ENCODE peak calls at places on chromosome 14, in four cellular contexts. W, X, T and U are unnamed samples.

GRCh38 chr14:104107101-104107581 is 21.6 kb downstream of the ASPG start:
- DNase-seq in W (no peak), T (no peak), X (peak), U (no peak)

GRCh38 chr14:32358781-32359180 is 29.7 kb downstream of the AKAP6 start:
- DNase-seq in X (peak), W (no peak), T (no peak), U (no peak)

GRCh38 chr14:85565862-85566296 is 35.9 kb downstream of the FLRT2 start:
- DNase-seq in X (no peak), W (no peak), T (no peak), U (peak)

GRCh38 chr14:39368261-39368959 is 63.8 kb downstream of the FBXO33 start:
- DNase-seq in T (peak), W (peak), X (peak), U (peak)

GRCh38 chr14:56189306-56189705 is 71.1 kb downstream of the PELI2 start:
- DNase-seq in X (no peak), T (no peak), W (peak), U (peak)

GRCh38 chr14:30417121-30417520 is 141.8 kb upstream of the G2E3 start:
- DNase-seq in X (no peak), W (peak), T (no peak), U (no peak)

GRCh38 chr14:100033347-100034052 is 31.7 kb upstream of the EVL start:
- DNase-seq in T (no peak), X (no peak), W (no peak), U (no peak)

GRCh38 chr14:28751467-28752058 is 15.0 kb upstream of the FOXG1 start:
- DNase-seq in T (peak), X (peak), W (peak), U (peak)

GRCh38 chr14:91415794-91416743 is 1.6 kb downstream of the CCDC88C start:
- DNase-seq in X (no peak), W (no peak), T (no peak), U (no peak)

GRCh38 chr14:79044894-79045624 is 874.9 kb downstream of the NRXN3 start:
- DNase-seq in X (no peak), T (no peak), W (peak), U (peak)

GRCh38 chr14:28515571-28515970 is 251.0 kb upstream of the FOXG1 start:
- DNase-seq in T (no peak), W (no peak), X (no peak), U (peak)

GRCh38 chr14:84129028-84129427 is 1400.9 kb upstream of the FLRT2 start:
- DNase-seq in W (no peak), X (no peak), T (no peak), U (no peak)

GRCh38 chr14:74860899-74861733 is 14.8 kb downstream of the PROX2 start:
- DNase-seq in W (peak), T (peak), X (peak), U (peak)

GRCh38 chr14:89327771-89328212 is 89.2 kb downstream of the FOXN3 start:
- DNase-seq in X (no peak), T (no peak), W (no peak), U (peak)

GRCh38 chr14:20624495-20625070 is 16.9 kb downstream of the OR6S1 start:
- DNase-seq in X (peak), T (no peak), W (peak), U (peak)

GRCh38 chr14:38950676-38951075 is 152.4 kb downstream of the SEC23A start:
- DNase-seq in W (no peak), X (no peak), T (no peak), U (no peak)

GRCh38 chr14:70333703-70334102 is 25.8 kb downstream of the COX16 start:
- DNase-seq in X (no peak), T (no peak), W (no peak), U (no peak)

GRCh38 chr14:76761198-76761848 is at the start of gene VASH1:
- DNase-seq in X (peak), W (peak), T (peak), U (peak)

GRCh38 chr14:101363880-101364391 is 197.4 kb upstream of the DIO3 start:
- DNase-seq in T (peak), W (no peak), X (no peak), U (no peak)

GRCh38 chr14:67941456-67942018 is 122.0 kb downstream of the RAD51B start:
- DNase-seq in W (peak), X (no peak), T (no peak), U (peak)

GRCh38 chr14:80047761-80048160 is 163.5 kb downstream of the DIO2 start:
- DNase-seq in W (no peak), X (no peak), T (no peak), U (no peak)

GRCh38 chr14:92922155-92922735 is 705 bp upstream of the CHGA start:
- DNase-seq in T (no peak), W (peak), X (no peak), U (no peak)

GRCh38 chr14:83607682-83608081 is 1922.3 kb upstream of the FLRT2 start:
- DNase-seq in X (no peak), W (no peak), T (no peak), U (no peak)

GRCh38 chr14:55705651-55706340 is 125.8 kb downstream of the KTN1 start:
- DNase-seq in T (no peak), W (peak), X (no peak), U (no peak)

GRCh38 chr14:21245813-21246212 is 23.4 kb downstream of the HNRNPC start:
- DNase-seq in X (no peak), W (no peak), T (no peak), U (no peak)

GRCh38 chr14:61894452-61895077 is 132.3 kb downstream of the SNAPC1 start:
- DNase-seq in W (peak), T (peak), X (peak), U (peak)

GRCh38 chr14:86203843-86204242 is 673.9 kb downstream of the FLRT2 start:
- DNase-seq in W (no peak), X (no peak), T (no peak), U (no peak)

GRCh38 chr14:94164685-94165431 is 9.3 kb upstream of the PPP4R4 start:
- DNase-seq in T (no peak), W (no peak), X (peak), U (no peak)

GRCh38 chr14:75363570-75364227 is 64.1 kb upstream of the JDP2 start:
- DNase-seq in W (no peak), X (no peak), T (no peak), U (no peak)

GRCh38 chr14:99982449-99983250 is 82.6 kb upstream of the EVL start:
- DNase-seq in W (peak), X (peak), T (peak), U (peak)

GRCh38 chr14:103536693-103537092 is 7.7 kb downstream of the TRMT61A start:
- DNase-seq in W (no peak), X (no peak), T (no peak), U (no peak)

GRCh38 chr14:64234877-64235651 is 59.1 kb downstream of the ESR2 start:
- DNase-seq in T (peak), W (no peak), X (no peak), U (peak)
- TF ChIP-seq USF2 in T (no peak), W (no peak), X (no peak), U (no peak)

GRCh38 chr14:96052541-96053105 is 13.5 kb downstream of the C14orf132 start:
- DNase-seq in T (no peak), X (no peak), W (no peak), U (peak)
- TF ChIP-seq USF2 in T (no peak), X (no peak), W (no peak), U (no peak)

GRCh38 chr14:96497586-96497985 is 4.6 kb upstream of the PAPOLA start:
- DNase-seq in T (no peak), X (no peak), W (no peak), U (no peak)

GRCh38 chr14:96501746-96502620 is at the start of gene PAPOLA:
- DNase-seq in W (peak), T (peak), X (peak), U (peak)

GRCh38 chr14:96501383-96501745 is 818 bp upstream of the PAPOLA start:
- DNase-seq in W (no peak), T (peak), X (no peak), U (no peak)

GRCh38 chr14:96507723-96508122 is 5.5 kb downstream of the PAPOLA start:
- DNase-seq in X (no peak), T (no peak), W (no peak), U (no peak)

DNA sequence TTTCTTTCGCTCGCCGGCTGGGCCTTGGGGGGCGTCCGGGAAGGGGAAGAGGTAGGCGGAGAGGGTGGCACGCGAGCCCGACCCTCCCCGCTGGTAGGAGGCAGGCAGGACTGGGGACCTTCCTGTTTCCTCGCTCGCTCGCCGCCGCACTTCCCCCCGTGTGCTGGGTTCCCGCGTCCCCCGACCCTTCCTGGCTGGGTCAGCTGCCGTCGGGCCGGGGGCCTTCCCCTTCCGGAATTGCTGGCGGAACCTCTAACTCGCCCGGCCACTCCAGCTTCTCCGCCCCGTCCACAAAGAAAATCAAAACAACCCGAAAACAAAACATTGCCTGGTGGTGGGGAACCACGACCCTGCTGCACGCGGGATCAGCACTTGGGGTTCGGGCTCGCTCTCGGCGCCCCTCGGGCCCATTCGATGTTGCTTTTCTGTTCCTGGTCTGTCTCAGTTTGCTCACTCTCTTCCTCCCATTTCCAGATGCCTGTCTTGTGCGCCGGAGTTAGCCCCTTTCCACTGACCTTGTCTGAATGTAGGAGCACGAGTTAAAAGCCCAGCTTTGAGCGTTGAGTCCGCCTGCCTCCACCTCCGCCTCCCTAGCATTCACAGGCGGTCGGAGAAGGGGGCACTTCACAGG is 554 bp downstream of the PAPOLA start:
- DNase-seq in X (peak), T (peak), W (peak), U (peak)
- TF ChIP-seq USF2 in X (peak), T (no peak), W (no peak), U (no peak)

DNA sequence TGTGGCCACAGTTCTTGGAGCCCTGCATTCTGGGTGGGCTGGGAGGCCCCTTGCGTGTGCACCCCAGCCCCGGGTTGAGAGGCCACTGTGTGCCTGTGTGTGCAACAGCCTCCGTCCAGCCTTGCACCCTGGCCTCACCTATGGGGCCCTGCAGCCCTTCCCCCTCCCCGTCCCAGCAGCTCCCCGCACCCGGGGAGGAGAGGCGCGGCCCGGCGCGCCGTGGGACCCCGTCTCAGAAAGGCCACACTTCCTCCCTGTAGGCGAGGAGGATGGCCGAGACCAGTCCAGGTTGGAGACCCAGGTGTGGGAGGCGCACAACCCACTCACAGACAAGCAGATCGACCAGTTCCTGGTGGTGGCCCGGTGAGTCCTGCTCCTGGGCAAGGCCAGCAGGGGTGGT is 16.6 kb upstream of the CRIP2 start:
- DNase-seq in X (no peak), W (no peak), T (no peak), U (no peak)
- TF ChIP-seq USF2 in X (no peak), W (no peak), T (no peak), U (no peak)

DNA sequence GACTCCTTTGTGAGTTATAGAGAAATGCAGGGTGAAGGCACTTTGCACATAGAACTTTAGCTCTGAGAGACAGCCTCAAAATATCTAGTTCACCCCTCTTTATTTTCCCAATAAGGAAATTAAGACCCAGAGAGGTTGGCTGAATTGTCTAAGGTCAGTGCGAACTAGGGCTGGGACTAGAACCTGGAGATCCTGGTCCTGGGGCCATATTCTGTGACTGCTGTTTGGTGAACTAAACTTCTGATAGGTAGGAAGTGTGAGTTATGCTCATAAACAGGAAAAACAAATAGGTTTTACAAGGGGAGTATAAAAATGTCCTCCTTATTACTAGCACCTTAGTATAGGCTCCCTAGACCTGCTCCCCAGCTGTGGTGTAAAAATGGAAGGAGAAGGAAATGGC is 53.9 kb downstream of the DAD1 start:
- DNase-seq in W (no peak), X (no peak), T (no peak), U (no peak)
- TF ChIP-seq USF2 in W (no peak), X (no peak), T (no peak), U (no peak)

GRCh38 chr14:65170768-65171251 is 68.5 kb upstream of the MAX start:
- DNase-seq in X (peak), T (peak), W (peak), U (peak)
- TF ChIP-seq USF2 in X (no peak), T (no peak), W (no peak), U (no peak)